ENCODE peak calls at places on chromosomes 1 and 21, in four cellular contexts. V is PC-3, J is endodermal cell, F is uterus. Y is an unnamed sample.

GRCh38 chr1:201508809-201509208 is 1.9 kb upstream of the CSRP1 start:
- DNase-seq in V (peak; percentile 82), J (no peak), F (no peak), Y (no peak)

GRCh38 chr1:86104606-86105532 is 51.7 kb downstream of the COL24A1 start:
- DNase-seq in F (no peak), V (peak; percentile 69), J (peak; percentile 46), Y (no peak)

GRCh38 chr1:10211805-10212405 is 1.5 kb downstream of the KIF1B start:
- DNase-seq in F (no peak), J (no peak), V (peak; percentile 47), Y (peak; percentile 15)

GRCh38 chr21:46122241-46122671 is 24.3 kb downstream of the COL6A2 start:
- DNase-seq in F (peak; percentile 20), V (peak; percentile 77), J (no peak), Y (peak; percentile 46)

GRCh38 chr1:19885821-19886220 is 3.6 kb downstream of the OTUD3 start:
- DNase-seq in V (peak; percentile 37), J (no peak), F (no peak), Y (no peak)

GRCh38 chr21:29449306-29449940 is 150.7 kb downstream of the BACH1 start:
- DNase-seq in F (no peak), J (no peak), V (no peak), Y (no peak)

GRCh38 chr1:55257958-55258357 is 42.8 kb upstream of the USP24 start:
- DNase-seq in J (no peak), F (no peak), V (no peak), Y (no peak)

GRCh38 chr1:67748147-67748546 is 63.1 kb downstream of the GADD45A start:
- DNase-seq in J (no peak), F (no peak), V (no peak), Y (no peak)

GRCh38 chr1:115092214-115092613 is 2.9 kb upstream of the TSPAN2 start:
- DNase-seq in V (no peak), J (no peak), F (no peak), Y (no peak)

GRCh38 chr1:203625623-203626189 is 926 bp upstream of the ATP2B4 start:
- DNase-seq in J (no peak), V (peak; percentile 73), F (no peak), Y (no peak)

GRCh38 chr1:2606806-2607680 is 20.5 kb downstream of the PRXL2B start:
- DNase-seq in V (no peak), F (no peak), J (peak; percentile 45), Y (peak; percentile 59)

GRCh38 chr1:188027613-188028012 is 1198.9 kb downstream of the PLA2G4A start:
- DNase-seq in V (peak; percentile 79), J (no peak), F (no peak), Y (no peak)

GRCh38 chr1:244789731-244790130 is 45.7 kb upstream of the COX20 start:
- DNase-seq in V (no peak), J (no peak), F (no peak), Y (no peak)

GRCh38 chr1:173205146-173206051 is 1.7 kb downstream of the TNFSF4 start:
- DNase-seq in V (no peak), J (no peak), F (peak; percentile 40), Y (no peak)

GRCh38 chr1:155051777-155052398 is 772 bp downstream of the ADAM15 start:
- DNase-seq in F (peak; percentile 67), V (peak; percentile 77), J (peak; percentile 71), Y (peak; percentile 84)

GRCh38 chr1:202233824-202234223 is 40.2 kb downstream of the LGR6 start:
- DNase-seq in V (no peak), J (no peak), F (no peak), Y (no peak)

GRCh38 chr1:229557913-229558414 is 543 bp downstream of the ABCB10 start:
- DNase-seq in J (peak; percentile 75), V (peak; percentile 43), F (peak; percentile 37), Y (peak; percentile 80)

GRCh38 chr1:185559684-185560310 is 174.4 kb upstream of the HMCN1 start:
- DNase-seq in V (peak; percentile 53), J (peak; percentile 83), F (no peak), Y (peak; percentile 47)

GRCh38 chr1:61434276-61434675 is 290.7 kb downstream of the TM2D1 start:
- DNase-seq in J (no peak), V (peak; percentile 66), F (no peak), Y (no peak)

GRCh38 chr1:220487297-220487820 is 40.6 kb upstream of the MARK1 start:
- DNase-seq in J (no peak), V (peak; percentile 58), F (no peak), Y (no peak)

GRCh38 chr1:152162826-152163463 is 3.9 kb upstream of the RPTN start:
- DNase-seq in V (peak; percentile 85), F (no peak), J (no peak), Y (no peak)

GRCh38 chr21:34922487-34922886 is 126.6 kb downstream of the RUNX1 start:
- DNase-seq in V (no peak), J (peak; percentile 71), F (no peak), Y (no peak)

GRCh38 chr1:118007391-118007790 is 77.9 kb downstream of the WDR3 start:
- DNase-seq in V (no peak), F (no peak), J (peak; percentile 50), Y (no peak)

GRCh38 chr1:229410692-229411433 is 23.0 kb downstream of the ACTA1 start:
- DNase-seq in V (peak; percentile 72), J (peak; percentile 82), F (peak; percentile 70), Y (peak; percentile 80)

GRCh38 chr1:183952101-183952500 is 85.4 kb downstream of the COLGALT2 start:
- DNase-seq in J (no peak), F (no peak), V (peak; percentile 28), Y (no peak)

GRCh38 chr1:41496080-41497055 is 11.9 kb upstream of the EDN2 start:
- DNase-seq in F (peak; percentile 95), V (peak; percentile 95), J (peak; percentile 95), Y (peak; percentile 94)

GRCh38 chr1:77757616-77758015 is 2.0 kb downstream of the USP33 start:
- DNase-seq in J (no peak), F (no peak), V (no peak), Y (no peak)

GRCh38 chr1:10888791-10889627 is 92.6 kb upstream of the CASZ1 start:
- DNase-seq in V (no peak), J (peak; percentile 70), F (no peak), Y (peak; percentile 89)

GRCh38 chr1:42934111-42934510 is 24.6 kb downstream of the SLC2A1 start:
- DNase-seq in V (no peak), F (no peak), J (peak; percentile 49), Y (peak; percentile 13)

GRCh38 chr1:233459968-233460367 is 132.4 kb downstream of the MAP3K21 start:
- DNase-seq in V (no peak), J (peak; percentile 55), F (no peak), Y (peak; percentile 39)

GRCh38 chr21:44616591-44616926 is 4.7 kb downstream of the KRTAP10-8 start:
- DNase-seq in F (no peak), V (no peak), J (no peak), Y (no peak)

GRCh38 chr1:43729816-43730463 is 22.6 kb downstream of the ST3GAL3 start:
- DNase-seq in F (no peak), J (no peak), V (no peak), Y (no peak)

GRCh38 chr1:98702976-98703375 is 41.5 kb downstream of the SNX7 start:
- DNase-seq in F (no peak), V (peak; percentile 25), J (no peak), Y (no peak)

GRCh38 chr1:23525558-23526174 is 5.4 kb downstream of the E2F2 start:
- DNase-seq in J (no peak), V (no peak), F (no peak), Y (peak; percentile 37)

GRCh38 chr1:107691542-107691941 is 273.4 kb downstream of the VAV3 start:
- DNase-seq in J (no peak), V (peak; percentile 95), F (no peak), Y (no peak)

GRCh38 chr21:25350056-25350455 is 257.2 kb downstream of the MRPL39 start:
- DNase-seq in F (no peak), V (peak; percentile 78), J (peak; percentile 80), Y (peak; percentile 23)

GRCh38 chr1:40620586-40620985 is 44.9 kb downstream of the RIMS3 start:
- DNase-seq in F (no peak), J (no peak), V (no peak), Y (peak; percentile 3)

GRCh38 chr1:242008788-242009500 is 10.0 kb upstream of the MAP1LC3C start:
- DNase-seq in J (no peak), V (no peak), F (peak; percentile 40), Y (no peak)

DNA sequence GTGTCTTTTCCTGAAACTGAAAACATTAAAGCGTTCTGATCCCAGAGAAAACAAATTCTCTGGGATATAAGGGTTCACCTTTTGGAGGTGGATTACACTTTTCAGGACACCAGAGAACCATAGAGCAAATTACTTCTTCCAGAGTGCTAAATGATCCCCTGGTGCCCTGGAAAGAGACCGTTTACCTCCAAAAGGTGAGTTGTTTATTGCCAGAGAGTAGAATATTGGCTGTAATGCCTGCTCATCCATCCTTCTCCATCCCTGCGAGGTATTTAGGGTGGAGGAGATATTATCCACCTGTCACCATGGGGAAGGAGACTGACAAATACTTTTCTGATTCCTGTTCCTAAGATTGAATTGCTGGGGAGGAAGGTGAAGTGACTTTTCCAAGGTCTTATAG is 30.4 kb downstream of the PBX1 start:
- DNase-seq in F (no peak), V (no peak), J (peak; percentile 51), Y (no peak)
- H3K4me3 ChIP-seq in F (peak overlapping the region; percentile 34), V (no peak overlapping the region), J (peak overlapping the region; percentile 69), Y (no peak overlapping the region)

GRCh38 chr1:226417830-226418546 is 10.1 kb upstream of the PARP1 start:
- DNase-seq in J (peak; percentile 24), F (no peak), V (no peak), Y (no peak)
- H3K27me3 ChIP-seq in J (no peaks in the 10 kb centered on the region), F (no peaks in the 10 kb centered on the region), V (peaks cover 17% of the 10 kb centered on the region), Y (no peaks in the 10 kb centered on the region)

GRCh38 chr1:52359676-52360594 is 6.1 kb downstream of the CC2D1B start:
- DNase-seq in J (no peak), F (no peak), V (no peak), Y (peak; percentile 68)

GRCh38 chr1:52357397-52357796 is 8.6 kb downstream of the CC2D1B start:
- DNase-seq in F (no peak), V (no peak), J (no peak), Y (no peak)

GRCh38 chr1:52356818-52357355 is 9.1 kb downstream of the CC2D1B start:
- DNase-seq in J (no peak), F (no peak), V (no peak), Y (peak; percentile 17)

GRCh38 chr1:52358851-52359497 is 7.0 kb downstream of the CC2D1B start:
- DNase-seq in F (no peak), V (no peak), J (no peak), Y (peak; percentile 26)

GRCh38 chr1:52360595-52360968 is 5.4 kb downstream of the CC2D1B start:
- DNase-seq in F (no peak), J (no peak), V (no peak), Y (no peak)
- H3K36me3 ChIP-seq in F (no peaks in the 10 kb centered on the region), J (peaks cover 90% of the 10 kb centered on the region), V (peaks cover 20% of the 10 kb centered on the region), Y (peaks cover 55% of the 10 kb centered on the region)

GRCh38 chr1:200037501-200037900 is 10.0 kb downstream of the NR5A2 start:
- DNase-seq in J (no peak), V (no peak), F (no peak), Y (no peak)

GRCh38 chr1:200037904-200038644 is 10.6 kb downstream of the NR5A2 start:
- DNase-seq in V (no peak), J (no peak), F (no peak), Y (peak; percentile 64)

GRCh38 chr1:200039849-200040479 is 12.5 kb downstream of the NR5A2 start:
- DNase-seq in J (peak; percentile 68), V (no peak), F (no peak), Y (peak; percentile 52)

GRCh38 chr1:200038987-200039848 is 11.7 kb downstream of the NR5A2 start:
- DNase-seq in V (peak; percentile 71), F (no peak), J (peak; percentile 91), Y (peak; percentile 88)

GRCh38 chr1:200038645-200038986 is 11.1 kb downstream of the NR5A2 start:
- DNase-seq in V (no peak), F (no peak), J (peak; percentile 98), Y (peak; percentile 96)
- H3K4me3 ChIP-seq in V (peak overlapping the region; percentile 70), F (peak overlapping the region; percentile 28), J (peak overlapping the region; percentile 77), Y (peak overlapping the region; percentile 86)

Y was measured in H7.